ENCODE peak calls at places on chromosomes 12 and 14, in four cellular contexts. O is HepG2, R is SK-N-SH, J is H1. F is an unnamed sample.

GRCh38 chr12:53300187-53300586 is 692 bp downstream of the MYG1 start:
- DNase-seq in O (no peak), R (peak), J (no peak), F (no peak)

GRCh38 chr12:88646824-88647223 is 66.6 kb upstream of the KITLG start:
- DNase-seq in O (no peak), R (no peak), J (no peak), F (no peak)

GRCh38 chr12:131056626-131057025 is 102.9 kb downstream of the ADGRD1 start:
- DNase-seq in O (no peak), R (no peak), J (no peak), F (no peak)

GRCh38 chr12:104684884-104685283 is 228.1 kb downstream of the CHST11 start:
- DNase-seq in O (no peak), R (no peak), J (no peak), F (no peak)

GRCh38 chr14:63713765-63714164 is 14.1 kb downstream of the SGPP1 start:
- DNase-seq in O (no peak), R (no peak), J (no peak), F (peak)

GRCh38 chr14:29144598-29144997 is 378.0 kb downstream of the FOXG1 start:
- DNase-seq in O (no peak), R (no peak), J (no peak), F (no peak)

GRCh38 chr14:68124885-68125731 is 305.5 kb downstream of the RAD51B start:
- DNase-seq in O (peak), R (no peak), J (no peak), F (no peak)

GRCh38 chr12:69425417-69425816 is 44.8 kb upstream of the FRS2 start:
- DNase-seq in O (no peak), R (no peak), J (no peak), F (no peak)

GRCh38 chr12:94186461-94187237 is 38.3 kb downstream of the PLXNC1 start:
- DNase-seq in O (no peak), R (peak), J (peak), F (no peak)

GRCh38 chr12:132222808-132223173 is 78.5 kb downstream of the NOC4L start:
- DNase-seq in O (no peak), R (no peak), J (no peak), F (no peak)

GRCh38 chr12:100185361-100185894 is 15.2 kb upstream of the ACTR6 start:
- DNase-seq in O (no peak), R (peak), J (no peak), F (no peak)

GRCh38 chr12:116384629-116385485 is 107.4 kb upstream of the MED13L start:
- DNase-seq in O (no peak), R (no peak), J (no peak), F (no peak)

GRCh38 chr12:123982269-123982668 is 9.3 kb downstream of the ZNF664 start:
- DNase-seq in O (no peak), R (no peak), J (no peak), F (no peak)

GRCh38 chr14:71686677-71687076 is 245.6 kb upstream of the RGS6 start:
- DNase-seq in O (no peak), R (no peak), J (no peak), F (no peak)

GRCh38 chr14:100536721-100537700 is 50.2 kb downstream of the BEGAIN start:
- DNase-seq in O (no peak), R (peak), J (peak), F (no peak)

GRCh38 chr12:56683-57346 is 9.8 kb upstream of the IQSEC3 start:
- DNase-seq in O (no peak), R (no peak), J (no peak), F (no peak)

GRCh38 chr14:52695481-52696091 is at the start of gene ERO1A:
- DNase-seq in O (peak), R (peak), J (peak), F (no peak)

GRCh38 chr12:49068879-49069506 is 786 bp downstream of the RHEBL1 start:
- DNase-seq in O (no peak), R (no peak), J (peak), F (no peak)

GRCh38 chr12:6215932-6216494 is 15.8 kb downstream of the CD9 start:
- DNase-seq in O (no peak), R (no peak), J (no peak), F (peak)

GRCh38 chr12:25249951-25250738 is 584 bp downstream of the KRAS start:
- DNase-seq in O (no peak), R (peak), J (peak), F (no peak)

GRCh38 chr12:6205761-6206160 is 5.6 kb downstream of the CD9 start:
- DNase-seq in O (no peak), R (no peak), J (no peak), F (no peak)

GRCh38 chr14:45181806-45182205 is 46.1 kb downstream of the FANCM start:
- DNase-seq in O (no peak), R (no peak), J (no peak), F (no peak)

GRCh38 chr12:79690156-79690605 is 583 bp downstream of the PAWR start:
- DNase-seq in O (peak), R (peak), J (peak), F (no peak)

GRCh38 chr12:10940389-10940788 is 1.3 kb upstream of the TAS2R14 start:
- DNase-seq in O (peak), R (no peak), J (no peak), F (no peak)

GRCh38 chr12:15689751-15690191 is 99.4 kb downstream of the EPS8 start:
- DNase-seq in O (peak), R (no peak), J (no peak), F (peak)
- H3K4me2 ChIP-seq in O (no peak), R (peak), J (no peak), F (peak)

GRCh38 chr14:22334275-22334577 is 254.8 kb downstream of the DAD1 start:
- DNase-seq in O (no peak), R (no peak), J (no peak), F (no peak)

GRCh38 chr14:22336031-22336430 is 253.0 kb downstream of the DAD1 start:
- DNase-seq in O (peak), R (no peak), J (no peak), F (no peak)

GRCh38 chr14:22334627-22335026 is 254.4 kb downstream of the DAD1 start:
- DNase-seq in O (no peak), R (no peak), J (no peak), F (no peak)

GRCh38 chr14:22332671-22333407 is 256.2 kb downstream of the DAD1 start:
- DNase-seq in O (peak), R (no peak), J (no peak), F (no peak)

GRCh38 chr14:22333408-22334274 is 255.4 kb downstream of the DAD1 start:
- DNase-seq in O (peak), R (no peak), J (no peak), F (peak)
- H3K27ac ChIP-seq in O (peak), R (no peak), J (no peak), F (peak)

GRCh38 chr12:72025524-72025923 is 86.9 kb downstream of the TPH2 start:
- DNase-seq in O (no peak), R (no peak), J (no peak), F (no peak)

GRCh38 chr12:72028966-72029365 is 90.3 kb downstream of the TPH2 start:
- DNase-seq in O (no peak), R (no peak), J (no peak), F (no peak)

GRCh38 chr12:72031066-72031465 is 92.4 kb downstream of the TPH2 start:
- DNase-seq in O (no peak), R (no peak), J (no peak), F (no peak)

GRCh38 chr12:72035625-72036024 is 97.0 kb downstream of the TPH2 start:
- DNase-seq in O (no peak), R (no peak), J (no peak), F (no peak)

GRCh38 chr12:72030272-72030671 is 91.6 kb downstream of the TPH2 start:
- DNase-seq in O (no peak), R (no peak), J (no peak), F (no peak)
- TF ChIP-seq JUND in O (no peak), R (no peak), J (no peak), F (no peak)

DNA sequence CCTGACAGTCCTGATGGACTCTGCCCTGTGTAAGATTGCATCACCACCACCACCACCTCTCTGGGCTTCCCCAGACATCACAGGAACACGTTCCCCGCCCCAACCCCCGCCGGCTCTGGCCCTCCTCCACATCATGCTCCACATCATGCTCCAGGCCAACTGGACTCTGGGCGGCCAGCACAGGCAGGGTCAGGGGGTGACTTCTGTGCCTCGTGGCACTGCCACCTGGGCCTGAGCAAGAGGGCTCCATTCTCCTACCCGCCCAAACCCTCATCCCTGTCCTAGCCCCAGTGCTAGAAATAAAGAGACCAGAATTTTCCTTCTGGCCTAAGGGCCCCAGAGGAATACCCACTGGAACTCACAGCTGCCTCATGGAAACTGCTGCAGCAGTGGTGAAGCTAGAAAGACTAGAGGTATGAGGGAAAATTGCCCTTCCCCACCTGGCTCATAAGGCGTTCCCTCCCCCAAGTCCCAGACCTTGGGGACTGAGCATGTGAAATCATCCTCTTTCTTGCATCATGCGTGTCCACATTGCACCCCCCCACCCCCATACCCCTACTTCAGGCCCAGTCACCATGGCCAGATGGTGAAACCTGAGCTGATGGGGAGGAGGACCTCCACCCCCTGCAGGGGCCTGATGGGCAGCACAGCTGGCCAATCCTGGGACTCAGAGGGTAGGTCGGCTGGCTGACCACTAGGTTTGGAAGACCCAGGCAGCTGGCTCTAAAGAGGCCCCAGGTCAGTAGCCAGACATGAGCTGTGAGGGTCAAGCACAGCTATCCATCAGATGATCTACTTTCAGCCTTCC is at the start of gene INHBE:
- DNase-seq in O (peak), R (no peak), J (peak), F (no peak)
- H3K4me2 ChIP-seq in O (peak), R (no peak), J (peak), F (peak)

GRCh38 chr12:51922146-51922545 is 14.8 kb downstream of the ACVRL1 start:
- DNase-seq in O (no peak), R (no peak), J (no peak), F (no peak)
- H3K27ac ChIP-seq in O (no peak), R (no peak), J (no peak), F (no peak)

DNA sequence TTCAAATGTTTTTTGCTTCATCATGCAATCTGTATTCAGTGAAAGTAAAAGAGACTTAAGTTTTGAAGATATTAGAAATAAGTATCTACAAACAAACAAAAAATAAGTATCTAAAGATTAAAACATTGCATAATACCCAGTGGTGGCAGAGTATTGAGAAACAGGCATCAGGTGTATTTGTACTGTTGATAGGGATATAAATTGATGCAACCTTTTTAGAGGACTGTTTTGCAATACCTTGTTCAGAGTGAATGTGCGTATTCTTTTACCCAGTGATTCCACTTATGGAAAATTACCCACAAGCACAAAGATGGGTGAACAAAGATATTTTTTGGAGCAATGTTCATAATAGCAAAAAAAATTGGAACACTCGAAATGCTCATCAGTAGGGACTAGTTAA is 60.9 kb downstream of the RAB35 start:
- DNase-seq in O (peak), R (no peak), J (no peak), F (no peak)
- TF ChIP-seq JUND in O (no peak), R (no peak), J (no peak), F (no peak)

GRCh38 chr12:93102744-93103143 is 173.6 kb upstream of the EEA1 start:
- DNase-seq in O (peak), R (no peak), J (no peak), F (no peak)
- H3K4me2 ChIP-seq in O (peak), R (no peak), J (no peak), F (no peak)

DNA sequence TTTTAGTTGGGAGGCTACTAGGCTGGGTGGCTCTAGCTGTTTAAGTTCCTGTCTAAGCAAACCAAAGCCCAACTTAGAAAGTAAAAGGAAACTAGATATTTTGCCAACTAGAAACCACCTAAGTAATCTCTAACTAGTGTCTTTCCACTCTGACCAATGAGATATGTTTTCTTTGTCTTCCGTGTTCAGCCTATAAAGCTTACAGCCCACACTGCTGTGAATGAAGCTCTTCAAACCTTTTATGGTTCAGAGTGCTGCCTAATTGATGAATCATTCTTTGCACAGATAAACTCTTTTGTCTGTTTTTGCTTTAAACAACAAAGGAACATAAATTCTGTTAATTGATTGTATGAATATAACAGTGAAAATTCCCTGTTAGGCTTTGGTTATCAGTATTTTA is 66.1 kb downstream of the FUT8 start:
- DNase-seq in O (no peak), R (no peak), J (no peak), F (peak)
- H3K27ac ChIP-seq in O (no peak), R (peak), J (no peak), F (no peak)

GRCh38 chr14:79899610-79900009 is 311.7 kb downstream of the DIO2 start:
- DNase-seq in O (no peak), R (no peak), J (no peak), F (no peak)

GRCh38 chr14:79890527-79890926 is 320.8 kb downstream of the DIO2 start:
- DNase-seq in O (no peak), R (no peak), J (no peak), F (no peak)

GRCh38 chr14:79896009-79896408 is 315.3 kb downstream of the DIO2 start:
- DNase-seq in O (no peak), R (no peak), J (no peak), F (no peak)
- TF ChIP-seq JUND in O (no peak), R (no peak), J (no peak), F (no peak)

DNA sequence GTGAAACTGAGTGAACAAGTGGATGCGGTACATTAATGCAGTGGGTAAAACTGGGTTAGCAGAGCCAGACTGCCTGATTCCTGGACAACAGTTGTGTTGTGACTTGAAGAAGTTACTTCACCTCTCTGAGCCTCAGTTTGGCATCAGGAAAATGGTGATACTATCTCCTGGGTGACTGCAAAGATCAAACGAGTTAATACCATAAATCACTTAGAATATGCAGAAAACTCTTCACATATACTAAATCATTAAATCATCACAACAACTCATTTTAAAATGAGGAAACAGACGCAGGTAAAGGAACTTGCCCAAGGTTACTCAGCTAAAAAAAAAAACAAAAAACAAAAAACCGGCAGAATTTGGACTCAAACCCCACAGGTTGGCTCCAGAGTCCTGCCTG is 811 bp downstream of the MTERF2 start:
- DNase-seq in O (no peak), R (no peak), J (no peak), F (no peak)
- H3K4me2 ChIP-seq in O (peak), R (peak), J (peak), F (peak)

F was measured in HCT116.